ENCODE peak calls at places on chromosomes 2 and 18, in six cellular contexts. W is HEK293T, F is K562, E is HepG2, H is A549, P is GM12878. L is an unnamed sample.

GRCh38 chr2:28506112-28506511 is 10.3 kb downstream of the PLB1 start:
- DNase-seq in W (no peak), F (no peak), E (no peak), H (no peak), P (no peak), L (peak; percentile 18)

GRCh38 chr2:176003958-176004357 is 1.9 kb upstream of the LNPK start:
- DNase-seq in W (no peak), F (no peak), E (no peak), H (no peak), P (no peak), L (no peak)

GRCh38 chr2:122194546-122194945 is 439.1 kb downstream of the TSN start:
- DNase-seq in W (no peak), F (no peak), E (no peak), H (no peak), P (no peak), L (no peak)

GRCh38 chr2:20065885-20066602 is 14.6 kb upstream of the LAPTM4A start:
- DNase-seq in W (no peak), F (no peak), E (peak; percentile 95), H (peak; percentile 77), P (no peak), L (peak; percentile 60)

GRCh38 chr18:44392933-44393332 is 287.8 kb upstream of the SETBP1 start:
- DNase-seq in W (no peak), F (no peak), E (no peak), H (no peak), P (no peak), L (no peak)

GRCh38 chr2:236715077-236715476 is 145.5 kb downstream of the ACKR3 start:
- DNase-seq in W (no peak), F (no peak), E (no peak), H (no peak), P (no peak), L (no peak)

GRCh38 chr2:74894261-74895030 is 60.5 kb downstream of the HK2 start:
- DNase-seq in W (no peak), F (no peak), E (no peak), H (no peak), P (no peak), L (peak; percentile 78)

GRCh38 chr2:196591621-196592022 is 47.9 kb upstream of the CCDC150 start:
- DNase-seq in W (no peak), F (no peak), E (no peak), H (no peak), P (no peak), L (no peak)

GRCh38 chr2:240576036-240576435 is 7.8 kb downstream of the RNPEPL1 start:
- DNase-seq in W (no peak), F (no peak), E (no peak), H (no peak), P (no peak), L (no peak)

GRCh38 chr2:113886479-113887383 is 3.2 kb upstream of the ACTR3 start:
- DNase-seq in W (no peak), F (no peak), E (peak; percentile 62), H (no peak), P (peak; percentile 98), L (peak; percentile 94)

GRCh38 chr2:29443086-29443485 is 327.9 kb downstream of the CLIP4 start:
- DNase-seq in W (no peak), F (no peak), E (no peak), H (no peak), P (no peak), L (no peak)

GRCh38 chr18:35024196-35024595 is 17.0 kb upstream of the MAPRE2 start:
- DNase-seq in W (no peak), F (no peak), E (no peak), H (no peak), P (no peak), L (no peak)

GRCh38 chr2:74768401-74768914 is 65.5 kb upstream of the HK2 start:
- DNase-seq in W (no peak), F (no peak), E (no peak), H (no peak), P (no peak), L (peak; percentile 68)

GRCh38 chr2:149732001-149732685 is 144.6 kb upstream of the MMADHC start:
- DNase-seq in W (no peak), F (no peak), E (no peak), H (peak; percentile 6), P (no peak), L (peak; percentile 54)

GRCh38 chr2:128638311-128638710 is 319.6 kb upstream of the HS6ST1 start:
- DNase-seq in W (no peak), F (no peak), E (no peak), H (no peak), P (no peak), L (no peak)

GRCh38 chr2:14621114-14621513 is 11.4 kb upstream of the LRATD1 start:
- DNase-seq in W (no peak), F (no peak), E (no peak), H (no peak), P (no peak), L (no peak)

GRCh38 chr2:15643209-15643500 is 51.5 kb downstream of the DDX1 start:
- DNase-seq in W (no peak), F (no peak), E (no peak), H (no peak), P (no peak), L (no peak)

GRCh38 chr2:146278881-146279280 is 1565.9 kb upstream of the ACVR2A start:
- DNase-seq in W (no peak), F (no peak), E (no peak), H (no peak), P (no peak), L (no peak)

GRCh38 chr2:105038383-105039061 is 653 bp downstream of the MRPS9 start:
- DNase-seq in W (no peak), F (no peak), E (no peak), H (peak; percentile 2), P (no peak), L (peak; percentile 1)

GRCh38 chr18:42561521-42561920 is 554.0 kb downstream of the RIT2 start:
- DNase-seq in W (no peak), F (no peak), E (no peak), H (no peak), P (no peak), L (no peak)

GRCh38 chr2:241910604-241911520 is 41.3 kb downstream of the RTP5 start:
- DNase-seq in W (no peak), F (no peak), E (no peak), H (no peak), P (no peak), L (no peak)

GRCh38 chr18:39647627-39648502 is 2082.3 kb upstream of the CELF4 start:
- DNase-seq in W (peak; percentile 34), F (no peak), E (no peak), H (no peak), P (no peak), L (peak; percentile 94)

DNA sequence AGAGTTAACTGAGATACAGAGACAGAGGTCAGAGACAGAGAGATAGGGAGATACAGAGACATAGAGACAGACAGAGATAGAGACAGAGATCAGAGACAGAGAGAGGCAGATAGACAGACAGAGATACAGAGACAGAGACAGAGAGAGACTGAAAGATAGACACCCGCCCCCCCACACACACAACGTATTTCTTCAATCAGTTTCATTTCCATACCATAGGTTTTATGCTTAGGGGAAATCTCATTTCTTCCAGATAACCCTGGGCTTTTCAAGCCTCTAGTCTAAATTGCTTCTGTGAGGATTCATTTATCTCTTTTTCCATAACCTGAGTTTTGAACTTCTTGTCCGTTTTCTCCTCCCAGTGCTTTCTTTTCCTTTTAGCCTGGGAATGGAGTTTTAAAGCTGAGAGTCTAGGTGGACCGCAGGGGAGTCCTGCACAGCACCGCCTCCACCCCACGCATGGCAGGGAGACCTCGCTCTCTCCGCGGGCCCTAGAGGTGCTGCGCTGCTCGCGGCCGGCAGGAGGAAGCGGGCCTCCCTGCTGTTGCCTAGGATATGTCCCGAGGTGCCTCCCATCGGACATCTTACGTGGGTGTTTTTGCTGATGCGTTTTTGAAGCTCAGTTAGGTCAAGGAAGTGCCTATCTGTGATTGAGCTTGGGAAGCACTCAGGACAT is 94.7 kb downstream of the CD8B2 start:
- DNase-seq in W (peak; percentile 75), F (peak; percentile 12), E (peak; percentile 51), H (peak; percentile 86), P (no peak), L (peak; percentile 49)
- TF ChIP-seq BHLHE40 in W (no peak), F (no peak), E (no peak), H (no peak), P (no peak), L (no peak)

GRCh38 chr18:2978626-2979025 is 34.3 kb downstream of the LPIN2 start:
- DNase-seq in W (no peak), F (no peak), E (no peak), H (peak; percentile 21), P (no peak), L (peak; percentile 91)

GRCh38 chr18:2979027-2979570 is 33.8 kb downstream of the LPIN2 start:
- DNase-seq in W (no peak), F (no peak), E (no peak), H (no peak), P (no peak), L (peak; percentile 88)

GRCh38 chr18:2976733-2977132 is 36.2 kb downstream of the LPIN2 start:
- DNase-seq in W (no peak), F (no peak), E (no peak), H (no peak), P (no peak), L (no peak)

GRCh38 chr18:2979871-2980606 is 32.9 kb downstream of the LPIN2 start:
- DNase-seq in W (no peak), F (no peak), E (no peak), H (no peak), P (no peak), L (no peak)

GRCh38 chr18:2978208-2978607 is 34.7 kb downstream of the LPIN2 start:
- DNase-seq in W (no peak), F (no peak), E (no peak), H (no peak), P (no peak), L (no peak)
- TF ChIP-seq BHLHE40 in W (no peak), F (no peak), E (no peak), H (no peak), P (peak; percentile 55), L (no peak)

GRCh38 chr18:64444819-64445218 is 295.9 kb upstream of the LINC00305 start:
- DNase-seq in W (no peak), F (no peak), E (no peak), H (no peak), P (no peak), L (no peak)

DNA sequence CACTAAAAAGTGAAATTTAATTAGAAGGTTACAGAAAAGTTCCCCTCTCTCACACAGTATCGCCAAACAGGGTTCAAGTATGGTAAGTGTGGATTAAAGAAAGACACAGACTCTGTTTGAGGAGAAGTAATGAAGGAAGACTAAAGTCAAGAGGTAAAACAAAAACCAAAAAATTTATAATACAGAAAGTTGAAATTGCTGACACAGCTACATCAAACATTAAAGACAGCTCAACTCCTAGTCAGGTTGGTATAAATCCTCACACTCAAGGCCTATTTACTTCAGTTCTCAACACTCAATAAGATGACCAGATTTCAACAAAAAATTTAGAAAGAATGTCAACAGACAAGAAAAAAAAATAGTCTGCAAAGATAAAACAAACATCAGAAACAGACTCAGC is 300.5 kb upstream of the LINC00305 start:
- DNase-seq in W (no peak), F (no peak), E (no peak), H (no peak), P (no peak), L (no peak)
- TF ChIP-seq BHLHE40 in W (no peak), F (no peak), E (no peak), H (no peak), P (no peak), L (no peak)

DNA sequence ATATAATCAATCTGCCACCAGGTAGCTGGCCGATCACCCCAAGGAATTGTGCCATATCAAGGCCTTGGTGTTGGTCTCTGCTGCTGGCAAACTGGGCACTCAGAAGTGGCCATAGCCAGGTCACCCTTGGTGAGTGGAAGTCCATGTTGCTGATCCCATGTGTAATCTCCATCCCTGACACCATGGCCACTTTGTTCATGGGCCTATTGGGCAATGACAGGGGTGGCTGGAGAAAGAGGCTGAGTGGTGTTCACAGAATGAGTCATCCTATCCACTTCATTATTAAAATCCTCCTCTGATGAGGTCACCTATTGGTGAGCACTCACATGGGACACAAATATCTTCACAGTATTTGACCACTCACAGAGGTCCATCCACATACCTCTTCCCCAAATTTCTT is 26.7 kb upstream of the CD226 start:
- DNase-seq in W (no peak), F (no peak), E (peak; percentile 6), H (no peak), P (no peak), L (peak; percentile 65)
- TF ChIP-seq BHLHE40 in W (no peak), F (no peak), E (no peak), H (no peak), P (no peak), L (peak; percentile 19)

L was measured in IMR-90.